ENCODE peak calls at places on chromosome 13, in eight cellular contexts. D is lower lobe of right lung, N is cardiac fibroblast, T is endothelial cell of umbilical vein, S is mucosa of descending colon, P is IMR-90, J is cardiac muscle cell, I is suprapubic skin. V is an unnamed sample.

GRCh38 chr13:83220241-83220640 is 662.0 kb downstream of the SLITRK1 start:
- DNase-seq in D (no peak), N (no peak), T (no peak), S (no peak), P (peak), J (no peak), I (no peak), V (no peak)

GRCh38 chr13:48998893-48999292 is 23.2 kb downstream of the FNDC3A start:
- DNase-seq in D (no peak), N (no peak), T (no peak), S (no peak), P (no peak), J (no peak), I (no peak), V (no peak)

GRCh38 chr13:25901460-25902376 is 150.1 kb downstream of the SHISA2 start:
- DNase-seq in D (no peak), N (peak), T (peak), S (no peak), P (peak), J (no peak), I (no peak), V (no peak)

GRCh38 chr13:67184247-67184646 is 45.9 kb downstream of the PCDH9 start:
- DNase-seq in D (no peak), N (no peak), T (no peak), S (no peak), P (no peak), J (no peak), I (no peak), V (no peak)

GRCh38 chr13:47087841-47088240 is 191.0 kb upstream of the HTR2A start:
- DNase-seq in D (no peak), N (peak), T (no peak), S (no peak), P (peak), J (no peak), I (no peak), V (peak)

GRCh38 chr13:30844548-30845296 is 61.3 kb upstream of the MEDAG start:
- DNase-seq in D (no peak), N (no peak), T (no peak), S (no peak), P (no peak), J (no peak), I (no peak), V (peak)

GRCh38 chr13:29503041-29503837 is 92.2 kb downstream of the SLC7A1 start:
- DNase-seq in D (no peak), N (no peak), T (peak), S (no peak), P (peak), J (no peak), I (no peak), V (peak)

GRCh38 chr13:47858678-47859050 is 142.4 kb downstream of the SUCLA2 start:
- DNase-seq in D (no peak), N (peak), T (no peak), S (no peak), P (peak), J (no peak), I (no peak), V (peak)

GRCh38 chr13:28059214-28059613 is 41.2 kb downstream of the FLT3 start:
- DNase-seq in D (no peak), N (peak), T (peak), S (peak), P (peak), J (peak), I (no peak), V (peak)

GRCh38 chr13:113404723-113405471 is 41.0 kb upstream of the GRTP1 start:
- DNase-seq in D (no peak), N (no peak), T (no peak), S (no peak), P (no peak), J (no peak), I (peak), V (no peak)

GRCh38 chr13:82291852-82292251 is 1590.4 kb downstream of the SLITRK1 start:
- DNase-seq in D (no peak), N (no peak), T (no peak), S (no peak), P (no peak), J (no peak), I (no peak), V (no peak)

GRCh38 chr13:66886248-66886647 is 343.9 kb downstream of the PCDH9 start:
- DNase-seq in D (no peak), N (no peak), T (no peak), S (no peak), P (no peak), J (peak), I (no peak), V (no peak)

GRCh38 chr13:49238621-49239020 is 9.1 kb upstream of the CDADC1 start:
- DNase-seq in D (no peak), N (no peak), T (no peak), S (no peak), P (no peak), J (no peak), I (no peak), V (no peak)

GRCh38 chr13:52405767-52406494 is at the start of gene THSD1:
- DNase-seq in D (peak), N (peak), T (peak), S (peak), P (peak), J (no peak), I (peak), V (peak)

GRCh38 chr13:20435616-20436368 is 89.9 kb downstream of the CRYL1 start:
- DNase-seq in D (no peak), N (no peak), T (no peak), S (no peak), P (no peak), J (no peak), I (no peak), V (no peak)

GRCh38 chr13:36475468-36475867 is 43.2 kb downstream of the CCNA1 start:
- DNase-seq in D (no peak), N (peak), T (no peak), S (no peak), P (no peak), J (no peak), I (no peak), V (peak)

GRCh38 chr13:24911135-24911524 is 147.2 kb downstream of the RNF17 start:
- DNase-seq in D (no peak), N (peak), T (no peak), S (no peak), P (peak), J (no peak), I (no peak), V (peak)

GRCh38 chr13:49587311-49587847 is 2.0 kb upstream of the RCBTB1 start:
- DNase-seq in D (no peak), N (peak), T (no peak), S (no peak), P (peak), J (no peak), I (no peak), V (peak)

GRCh38 chr13:41428155-41428554 is 29.2 kb upstream of the RGCC start:
- DNase-seq in D (peak), N (no peak), T (no peak), S (no peak), P (no peak), J (no peak), I (no peak), V (no peak)

GRCh38 chr13:65339236-65339635 is 1890.9 kb downstream of the PCDH9 start:
- DNase-seq in D (no peak), N (no peak), T (no peak), S (no peak), P (peak), J (no peak), I (no peak), V (no peak)

GRCh38 chr13:26867451-26868067 is 107.0 kb upstream of the GPR12 start:
- DNase-seq in D (no peak), N (peak), T (peak), S (peak), P (peak), J (peak), I (no peak), V (peak)

GRCh38 chr13:23372264-23372905 is 61.1 kb downstream of the SACS start:
- DNase-seq in D (no peak), N (peak), T (peak), S (no peak), P (peak), J (no peak), I (no peak), V (peak)

GRCh38 chr13:29516012-29516411 is 79.5 kb downstream of the SLC7A1 start:
- DNase-seq in D (no peak), N (peak), T (no peak), S (no peak), P (no peak), J (no peak), I (no peak), V (peak)

GRCh38 chr13:33379597-33379996 is 94.0 kb upstream of the STARD13 start:
- DNase-seq in D (no peak), N (no peak), T (peak), S (no peak), P (no peak), J (no peak), I (no peak), V (peak)

GRCh38 chr13:51066091-51066831 is 44.8 kb downstream of the C13orf42 start:
- DNase-seq in D (no peak), N (no peak), T (peak), S (peak), P (peak), J (no peak), I (no peak), V (no peak)

GRCh38 chr13:69264362-69265334 is 843.0 kb upstream of the ATXN8OS start:
- DNase-seq in D (no peak), N (no peak), T (no peak), S (no peak), P (no peak), J (no peak), I (no peak), V (no peak)

GRCh38 chr13:100490692-100491091 is 97.9 kb downstream of the GGACT start:
- DNase-seq in D (no peak), N (no peak), T (no peak), S (no peak), P (no peak), J (no peak), I (no peak), V (no peak)

GRCh38 chr13:45873491-45874360 is 22.2 kb upstream of the SIAH3 start:
- DNase-seq in D (no peak), N (no peak), T (peak), S (no peak), P (no peak), J (no peak), I (no peak), V (peak)

GRCh38 chr13:23921451-23921888 is 24.2 kb upstream of the C1QTNF9B start:
- DNase-seq in D (no peak), N (peak), T (peak), S (peak), P (peak), J (peak), I (no peak), V (peak)

GRCh38 chr13:66077286-66077685 is 1152.8 kb downstream of the PCDH9 start:
- DNase-seq in D (no peak), N (no peak), T (no peak), S (no peak), P (no peak), J (no peak), I (no peak), V (peak)

GRCh38 chr13:109175666-109176065 is 546.3 kb downstream of the MYO16 start:
- DNase-seq in D (no peak), N (no peak), T (no peak), S (no peak), P (no peak), J (no peak), I (no peak), V (no peak)

GRCh38 chr13:66558511-66558910 is 671.6 kb downstream of the PCDH9 start:
- DNase-seq in D (no peak), N (peak), T (no peak), S (no peak), P (peak), J (no peak), I (no peak), V (peak)

GRCh38 chr13:53417601-53418000 is 389.0 kb downstream of the OLFM4 start:
- DNase-seq in D (no peak), N (no peak), T (no peak), S (no peak), P (no peak), J (no peak), I (no peak), V (no peak)

GRCh38 chr13:66501187-66501586 is 728.9 kb downstream of the PCDH9 start:
- DNase-seq in D (no peak), N (peak), T (no peak), S (no peak), P (peak), J (no peak), I (no peak), V (peak)

GRCh38 chr13:51453959-51454703 is 1.3 kb upstream of the INTS6 start:
- DNase-seq in D (no peak), N (no peak), T (peak), S (peak), P (peak), J (peak), I (no peak), V (peak)

DNA sequence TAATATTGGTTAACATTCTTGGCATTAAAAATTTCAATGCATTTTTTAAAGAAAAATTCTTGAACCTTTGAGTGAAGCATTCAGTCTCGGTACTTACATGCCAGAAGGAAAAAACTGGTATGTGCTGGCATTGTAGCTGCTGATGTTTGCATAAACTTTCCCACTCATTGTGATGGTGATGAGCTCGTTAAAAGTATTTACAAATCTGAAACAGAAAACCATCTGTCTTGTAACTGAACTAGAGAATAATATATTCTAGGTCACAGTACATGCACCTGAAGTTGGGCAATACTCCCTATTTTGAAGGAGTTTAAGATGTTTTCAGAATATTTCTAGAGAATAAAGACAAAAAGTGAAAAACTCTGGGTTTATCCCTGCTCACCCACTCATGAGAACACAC is 64.1 kb downstream of the SLC15A1 start:
- DNase-seq in D (no peak), N (no peak), T (no peak), S (no peak), P (no peak), J (no peak), I (no peak), V (no peak)
- H3K4me3 ChIP-seq in D (no peak), N (no peak), T (no peak), S (no peak), P (no peak), J (no peak), I (no peak), V (no peak)

GRCh38 chr13:73833331-73834070 is 300.7 kb downstream of the KLF12 start:
- DNase-seq in D (no peak), N (peak), T (no peak), S (no peak), P (peak), J (no peak), I (no peak), V (no peak)
- H3K4me3 ChIP-seq in D (no peak), N (no peak), T (no peak), S (no peak), P (no peak), J (no peak), I (no peak), V (no peak)

DNA sequence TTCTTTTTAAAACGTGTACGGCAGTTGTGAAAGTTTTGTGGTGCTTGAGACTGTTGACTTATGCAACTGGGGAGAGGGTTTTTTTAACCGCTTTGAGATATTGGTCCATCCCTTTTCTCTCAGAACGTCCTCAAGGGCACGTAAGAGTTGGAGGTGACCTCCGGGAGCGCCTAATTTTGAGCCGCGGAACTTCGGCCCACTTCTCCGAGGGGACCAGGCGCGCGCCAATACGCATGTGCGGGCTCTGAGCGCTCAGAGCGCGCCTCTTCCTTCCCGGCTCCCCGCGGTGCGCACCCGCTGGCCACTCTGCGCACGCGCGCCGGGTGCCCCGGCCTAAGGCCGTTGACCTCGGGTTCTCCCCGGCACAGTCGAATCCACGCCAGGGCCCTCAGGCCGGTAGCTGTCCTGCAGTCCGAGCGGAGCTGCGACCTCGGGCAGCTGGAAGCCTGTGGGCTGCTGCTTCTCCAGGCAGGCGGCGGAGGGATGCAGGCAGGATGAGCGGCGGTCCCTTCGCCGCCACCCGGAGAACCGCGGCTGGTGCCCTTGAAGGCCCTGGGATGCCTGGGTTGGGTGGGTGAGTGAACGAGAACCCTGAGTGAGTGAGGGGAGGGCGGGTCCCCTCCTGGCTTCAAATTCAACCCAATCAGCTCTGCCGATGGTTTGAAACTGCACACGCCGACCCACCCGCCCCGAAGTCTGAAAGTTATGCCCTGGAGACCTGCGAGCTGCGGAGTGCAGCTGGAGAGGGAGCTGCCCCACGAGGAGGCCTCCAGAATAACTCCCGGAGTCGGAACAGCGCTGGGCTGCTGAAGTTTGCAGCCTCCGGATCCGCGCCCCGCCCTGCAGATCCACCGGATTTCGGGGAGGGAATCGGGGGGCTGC is 7.3 kb downstream of the POU4F1 start:
- DNase-seq in D (no peak), N (no peak), T (no peak), S (no peak), P (no peak), J (peak), I (no peak), V (no peak)
- H3K4me3 ChIP-seq in D (peak), N (no peak), T (peak), S (no peak), P (peak), J (peak), I (peak), V (no peak)

GRCh38 chr13:111065698-111066097 is 49.4 kb upstream of the ARHGEF7 start:
- DNase-seq in D (peak), N (no peak), T (no peak), S (no peak), P (no peak), J (no peak), I (no peak), V (no peak)

GRCh38 chr13:111068009-111068350 is 47.1 kb upstream of the ARHGEF7 start:
- DNase-seq in D (no peak), N (no peak), T (no peak), S (no peak), P (no peak), J (no peak), I (no peak), V (no peak)

GRCh38 chr13:111064661-111065060 is 50.4 kb upstream of the ARHGEF7 start:
- DNase-seq in D (no peak), N (no peak), T (no peak), S (no peak), P (no peak), J (no peak), I (no peak), V (no peak)

GRCh38 chr13:111062305-111062704 is 52.8 kb upstream of the ARHGEF7 start:
- DNase-seq in D (no peak), N (no peak), T (no peak), S (no peak), P (no peak), J (no peak), I (no peak), V (no peak)

GRCh38 chr13:111066544-111066943 is 48.6 kb upstream of the ARHGEF7 start:
- DNase-seq in D (no peak), N (no peak), T (no peak), S (no peak), P (no peak), J (no peak), I (no peak), V (no peak)
- H3K4me3 ChIP-seq in D (peak), N (no peak), T (no peak), S (no peak), P (no peak), J (no peak), I (no peak), V (no peak)